ENCODE peak calls at places on chromosomes 4 and X, in seven cellular contexts. J is esophagus squamous epithelium, B is upper lobe of left lung, W is right lobe of liver, E is colonic mucosa, P is breast epithelium, R is PC-3. D is an unnamed sample. For H3K4me1, the result is how much of the 10 kb centered on the place peaks cover.

GRCh38 chr4:184306470-184306869 is 88.8 kb upstream of the ENPP6 start:
- DNase-seq in J (no peak), B (no peak), W (no peak), E (peak), P (no peak), R (peak), D (no peak)

GRCh38 chr4:8756816-8757215 is 114.8 kb downstream of the HMX1 start:
- DNase-seq in J (no peak), B (no peak), W (peak), E (no peak), P (no peak), R (no peak), D (no peak)

GRCh38 chrX:9644335-9644734 is 121.3 kb downstream of the GPR143 start:
- DNase-seq in J (no peak), B (no peak), W (no peak), E (no peak), P (no peak), R (no peak), D (no peak)

GRCh38 chrX:149371984-149372383 is 133.1 kb downstream of the IDS start:
- DNase-seq in J (no peak), B (no peak), W (no peak), E (no peak), P (no peak), R (no peak), D (no peak)

GRCh38 chrX:40146471-40147398 is 49.0 kb upstream of the BCOR start:
- DNase-seq in J (no peak), B (peak), W (no peak), E (peak), P (no peak), R (peak), D (no peak)

GRCh38 chr4:123618606-123619005 is 222.0 kb downstream of the SPRY1 start:
- DNase-seq in J (no peak), B (no peak), W (no peak), E (no peak), P (no peak), R (no peak), D (no peak)

GRCh38 chr4:8200302-8200975 is 1.3 kb downstream of the SH3TC1 start:
- DNase-seq in J (no peak), B (peak), W (peak), E (no peak), P (peak), R (no peak), D (peak)

GRCh38 chrX:132843387-132843786 is 115.0 kb downstream of the HS6ST2 start:
- DNase-seq in J (no peak), B (no peak), W (no peak), E (no peak), P (no peak), R (no peak), D (no peak)

GRCh38 chr4:183409956-183410355 is 34.5 kb upstream of the CDKN2AIP start:
- DNase-seq in J (no peak), B (no peak), W (no peak), E (no peak), P (no peak), R (no peak), D (no peak)

GRCh38 chr4:187436251-187436650 is 559.3 kb upstream of the ZFP42 start:
- DNase-seq in J (no peak), B (no peak), W (no peak), E (no peak), P (no peak), R (no peak), D (no peak)

GRCh38 chr4:94834496-94834895 is 76.7 kb downstream of the BMPR1B start:
- DNase-seq in J (no peak), B (no peak), W (no peak), E (no peak), P (no peak), R (no peak), D (no peak)

GRCh38 chrX:125202486-125203378 is 116.9 kb upstream of the TEX13C start:
- DNase-seq in J (no peak), B (peak), W (no peak), E (no peak), P (no peak), R (no peak), D (no peak)

GRCh38 chrX:33336783-33337182 is 125.4 kb upstream of the DMD start:
- DNase-seq in J (no peak), B (no peak), W (no peak), E (no peak), P (peak), R (peak), D (no peak)

GRCh38 chr4:150884625-150885024 is 130.5 kb downstream of the LRBA start:
- DNase-seq in J (no peak), B (no peak), W (no peak), E (no peak), P (no peak), R (no peak), D (no peak)
- H3K27ac ChIP-seq in J (no peak), B (no peak), W (no peak), E (no peak), P (no peak), R (no peak), D (no peak)

GRCh38 chr4:113561092-113561491 is 200.4 kb downstream of the CAMK2D start:
- DNase-seq in J (no peak), B (no peak), W (no peak), E (no peak), P (no peak), R (no peak), D (no peak)
- H3K4me1 ChIP-seq in J (under half), B (under half), W (under half), E (under half), P (under half), R (under half), D (under half)

GRCh38 chr4:152556283-152556682 is 20.4 kb upstream of the FBXW7 start:
- DNase-seq in J (no peak), B (no peak), W (no peak), E (no peak), P (no peak), R (no peak), D (no peak)
- H3K4me3 ChIP-seq in J (no peak), B (no peak), W (no peak), E (no peak), P (no peak), R (no peak), D (no peak)

DNA sequence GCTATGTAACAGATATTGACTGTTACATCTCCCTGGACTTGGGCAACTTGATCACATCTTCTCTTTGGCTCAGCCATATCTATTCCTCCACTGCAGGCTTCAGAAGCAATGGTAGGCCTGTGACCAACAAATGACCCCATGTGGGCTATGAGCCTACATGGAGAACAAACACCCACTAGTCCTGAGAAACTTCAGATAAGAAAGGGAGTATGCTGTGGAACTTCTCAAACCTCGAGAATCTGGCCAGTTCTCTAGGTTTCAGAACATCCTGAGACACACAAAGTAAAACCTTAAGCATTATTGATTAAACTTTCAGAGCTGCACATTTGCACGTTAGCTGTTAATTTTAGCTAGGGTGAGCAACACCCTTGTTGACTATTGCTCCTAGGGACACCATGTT is 16.3 kb downstream of the RBMX2 start:
- DNase-seq in J (no peak), B (no peak), W (no peak), E (no peak), P (no peak), R (no peak), D (no peak)
- H3K27ac ChIP-seq in J (no peak), B (no peak), W (no peak), E (no peak), P (no peak), R (no peak), D (no peak)

GRCh38 chr4:13703096-13703495 is 75.6 kb upstream of the BOD1L1 start:
- DNase-seq in J (no peak), B (no peak), W (no peak), E (no peak), P (no peak), R (no peak), D (no peak)

GRCh38 chr4:13704761-13705160 is 77.2 kb upstream of the BOD1L1 start:
- DNase-seq in J (no peak), B (no peak), W (no peak), E (no peak), P (no peak), R (no peak), D (no peak)

GRCh38 chr4:13704020-13704419 is 76.5 kb upstream of the BOD1L1 start:
- DNase-seq in J (no peak), B (no peak), W (no peak), E (peak), P (no peak), R (no peak), D (no peak)

GRCh38 chr4:13700196-13701140 is 72.9 kb upstream of the BOD1L1 start:
- DNase-seq in J (no peak), B (no peak), W (no peak), E (no peak), P (no peak), R (peak), D (no peak)

GRCh38 chr4:13701937-13702446 is 74.5 kb upstream of the BOD1L1 start:
- DNase-seq in J (no peak), B (no peak), W (no peak), E (no peak), P (no peak), R (peak), D (no peak)
- H3K4me1 ChIP-seq in J (under half), B (under half), W (under half), E (under half), P (under half), R (half or more), D (under half)

D was measured in psoas muscle.